ENCODE peak calls at places on chromosomes 7 and 10, in eight cellular contexts. A is non-pigmented ciliary epithelial cell; G is HTR-8/SVneo; I is left colon; K is DMS153; P is activated CD8-positive, alpha-beta memory T cell treated with anti-CD3 and anti-CD28 coated beads, Interleukin-2, amount 50 U/mL, for 48 hours; U is H7; Q is endodermal cell. X is an unnamed sample.

GRCh38 chr10:65358565-65358964 is 1567.3 kb upstream of the LRRTM3 start:
- DNase-seq in A (no peak), G (no peak), I (no peak), K (no peak), P (no peak), U (peak), Q (peak), X (no peak)

GRCh38 chr10:30587522-30588031 is 42.0 kb downstream of the LYZL2 start:
- DNase-seq in A (no peak), G (no peak), I (peak), K (no peak), P (no peak), U (peak), Q (peak), X (no peak)

GRCh38 chr10:77350134-77350533 is 287.5 kb downstream of the KCNMA1 start:
- DNase-seq in A (no peak), G (no peak), I (no peak), K (no peak), P (no peak), U (no peak), Q (no peak), X (no peak)

GRCh38 chr7:151133266-151133985 is 34.1 kb downstream of the GBX1 start:
- DNase-seq in A (no peak), G (no peak), I (no peak), K (no peak), P (no peak), U (no peak), Q (no peak), X (no peak)

GRCh38 chr10:101394522-101395133 is 40.7 kb downstream of the BTRC start:
- DNase-seq in A (no peak), G (no peak), I (no peak), K (no peak), P (no peak), U (no peak), Q (no peak), X (no peak)

GRCh38 chr7:76294344-76295024 is 8.0 kb upstream of the HSPB1 start:
- DNase-seq in A (peak), G (no peak), I (peak), K (peak), P (no peak), U (peak), Q (peak), X (no peak)

GRCh38 chr10:72308320-72308987 is 34.7 kb downstream of the DDIT4 start:
- DNase-seq in A (no peak), G (no peak), I (peak), K (peak), P (peak), U (no peak), Q (no peak), X (no peak)

GRCh38 chr7:139118803-139119485 is 9.4 kb upstream of the ZC3HAV1 start:
- DNase-seq in A (no peak), G (no peak), I (peak), K (no peak), P (peak), U (no peak), Q (peak), X (no peak)

GRCh38 chr7:114825423-114825951 is 96.4 kb upstream of the MDFIC start:
- DNase-seq in A (no peak), G (no peak), I (no peak), K (no peak), P (no peak), U (peak), Q (peak), X (no peak)

GRCh38 chr10:71753091-71753959 is 20.0 kb downstream of the VSIR start:
- DNase-seq in A (no peak), G (no peak), I (peak), K (no peak), P (no peak), U (no peak), Q (no peak), X (no peak)

GRCh38 chr10:110373059-110373458 is 68.3 kb upstream of the SMNDC1 start:
- DNase-seq in A (no peak), G (no peak), I (no peak), K (no peak), P (no peak), U (no peak), Q (peak), X (no peak)

GRCh38 chr7:130381468-130382312 is 1.4 kb downstream of the CPA1 start:
- DNase-seq in A (no peak), G (no peak), I (no peak), K (no peak), P (peak), U (peak), Q (peak), X (no peak)

GRCh38 chr7:38934536-38934935 is 25.5 kb upstream of the VPS41 start:
- DNase-seq in A (no peak), G (no peak), I (no peak), K (no peak), P (no peak), U (no peak), Q (no peak), X (no peak)

GRCh38 chr10:24716295-24716694 is 7.4 kb downstream of the ARHGAP21 start:
- DNase-seq in A (no peak), G (no peak), I (peak), K (no peak), P (no peak), U (peak), Q (no peak), X (no peak)

GRCh38 chr10:108424656-108425055 is 1260.2 kb upstream of the SORCS1 start:
- DNase-seq in A (peak), G (no peak), I (no peak), K (no peak), P (no peak), U (no peak), Q (no peak), X (no peak)

GRCh38 chr7:57339198-57339944 is 110.6 kb upstream of the ZNF716 start:
- DNase-seq in A (no peak), G (no peak), I (no peak), K (no peak), P (no peak), U (no peak), Q (no peak), X (no peak)